ENCODE peak calls at places on chromosomes 11 and 22, in four cellular contexts. J is cardiac muscle cell, A is pancreas, F is brain microvascular endothelial cell. S is an unnamed sample.

GRCh38 chr11:47917643-47918369 is 62.6 kb upstream of the PTPRJ start:
- DNase-seq in A (peak; percentile 86), J (peak; percentile 100), F (peak; percentile 59), S (peak; percentile 75)

GRCh38 chr11:123561046-123561781 is 93.2 kb downstream of the SCN3B start:
- DNase-seq in A (no peak), J (peak; percentile 56), F (peak; percentile 32), S (peak; percentile 35)

GRCh38 chr22:48152154-48152775 is 1389.8 kb downstream of the TBC1D22A start:
- DNase-seq in F (no peak), A (no peak), J (no peak), S (no peak)

GRCh38 chr22:49040754-49041467 is 786.8 kb downstream of the BRD1 start:
- DNase-seq in J (no peak), F (no peak), A (no peak), S (no peak)

GRCh38 chr11:103091024-103091423 is 936 bp downstream of the DCUN1D5 start:
- DNase-seq in A (no peak), J (peak; percentile 23), F (no peak), S (no peak)

GRCh38 chr11:95625164-95626017 is 164.2 kb downstream of the FAM76B start:
- DNase-seq in A (no peak), J (no peak), F (no peak), S (no peak)

GRCh38 chr11:13009921-13010736 is 1.0 kb downstream of the RASSF10 start:
- DNase-seq in J (peak; percentile 43), F (no peak), A (peak; percentile 75), S (peak; percentile 56)

GRCh38 chr11:17906436-17906835 is 106.4 kb downstream of the SERGEF start:
- DNase-seq in A (peak; percentile 32), J (no peak), F (no peak), S (no peak)

GRCh38 chr11:9498457-9499078 is 37.8 kb downstream of the ZNF143 start:
- DNase-seq in J (no peak), A (no peak), F (no peak), S (no peak)

GRCh38 chr11:5369793-5370192 is 13.8 kb upstream of the OR51M1 start:
- DNase-seq in J (peak; percentile 38), F (peak; percentile 75), A (no peak), S (no peak)

GRCh38 chr11:69406060-69406459 is 75.4 kb upstream of the LINC01488 start:
- DNase-seq in F (no peak), A (no peak), J (no peak), S (no peak)

GRCh38 chr22:29269230-29269604 is 1.1 kb downstream of the EWSR1 start:
- DNase-seq in A (no peak), J (peak; percentile 25), F (no peak), S (no peak)

GRCh38 chr11:117058761-117059233 is 39.4 kb downstream of the SIK3 start:
- DNase-seq in J (peak; percentile 69), F (peak; percentile 15), A (no peak), S (no peak)

GRCh38 chr22:26395926-26396325 is 33.1 kb upstream of the ASPHD2 start:
- DNase-seq in J (no peak), F (no peak), A (no peak), S (no peak)

DNA sequence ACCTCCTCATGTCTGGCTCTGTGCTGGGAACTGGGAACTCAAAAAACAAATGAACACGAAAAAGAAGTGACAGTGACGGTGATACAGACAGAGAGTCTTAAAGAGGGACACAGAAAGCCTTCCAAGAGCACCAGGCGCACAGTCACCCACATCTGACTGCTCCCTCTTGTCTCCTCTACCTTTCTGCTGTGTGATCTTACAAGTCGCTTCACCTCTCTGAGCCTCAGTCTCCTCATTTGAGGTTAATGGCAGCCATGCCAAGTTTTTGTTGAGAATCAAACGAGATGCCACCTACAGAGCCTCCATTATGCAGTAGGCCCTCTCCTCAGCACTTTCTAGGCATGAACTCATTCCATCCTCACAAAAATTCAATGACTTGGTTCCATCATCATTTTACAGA is 3.7 kb downstream of the LRRC32 start:
- DNase-seq in A (no peak), J (no peak), F (no peak), S (no peak)
- H3K4me3 ChIP-seq in A (peak overlapping the region; percentile 25), J (no peak overlapping the region), F (no peak overlapping the region), S (peak overlapping the region; percentile 66)

GRCh38 chr11:85028329-85029101 is 598.6 kb downstream of the DLG2 start:
- DNase-seq in A (peak; percentile 50), J (no peak), F (no peak), S (no peak)

GRCh38 chr11:85027346-85027745 is 599.8 kb downstream of the DLG2 start:
- DNase-seq in J (no peak), A (peak; percentile 37), F (no peak), S (no peak)

DNA sequence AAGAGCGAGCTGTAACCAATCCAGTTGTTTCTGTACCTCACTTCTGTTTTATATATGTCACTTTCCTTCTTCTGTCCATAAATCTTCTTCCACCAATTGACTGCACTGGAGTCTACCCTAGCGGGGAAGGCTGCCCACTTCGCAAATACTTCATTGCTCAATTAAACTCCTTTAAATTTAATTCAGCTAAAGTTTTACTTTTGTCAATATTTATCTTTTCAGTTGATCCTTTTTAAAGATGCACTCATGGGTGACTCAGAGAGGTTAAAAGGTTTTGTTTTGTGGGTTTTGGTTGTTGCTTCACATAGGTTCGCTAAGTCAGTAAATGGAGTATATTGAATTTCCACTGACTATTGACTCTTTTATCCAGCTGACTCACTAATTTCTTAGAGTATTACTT is 597.2 kb downstream of the DLG2 start:
- DNase-seq in F (peak; percentile 28), A (no peak), J (no peak), S (no peak)
- H3K27ac ChIP-seq in F (no peak overlapping the region), A (no peak overlapping the region), J (no peak overlapping the region), S (no peak overlapping the region)

GRCh38 chr11:1947592-1948237 is 583 bp downstream of the MRPL23 start:
- DNase-seq in F (no peak), A (no peak), J (no peak), S (no peak)

GRCh38 chr11:1949922-1950321 is 2.8 kb downstream of the MRPL23 start:
- DNase-seq in J (no peak), A (no peak), F (no peak), S (no peak)

GRCh38 chr11:1949302-1949701 is 2.2 kb downstream of the MRPL23 start:
- DNase-seq in F (no peak), J (no peak), A (peak; percentile 28), S (peak; percentile 44)

GRCh38 chr11:1946812-1947480 is at the start of gene MRPL23:
- DNase-seq in F (no peak), J (no peak), A (no peak), S (peak; percentile 14)

GRCh38 chr11:1948389-1948788 is 1.3 kb downstream of the MRPL23 start:
- DNase-seq in A (no peak), F (no peak), J (no peak), S (no peak)
- H3K27me3 ChIP-seq in A (no peaks in the 10 kb centered on the region), F (no peaks in the 10 kb centered on the region), J (no peaks in the 10 kb centered on the region), S (no peaks in the 10 kb centered on the region)

DNA sequence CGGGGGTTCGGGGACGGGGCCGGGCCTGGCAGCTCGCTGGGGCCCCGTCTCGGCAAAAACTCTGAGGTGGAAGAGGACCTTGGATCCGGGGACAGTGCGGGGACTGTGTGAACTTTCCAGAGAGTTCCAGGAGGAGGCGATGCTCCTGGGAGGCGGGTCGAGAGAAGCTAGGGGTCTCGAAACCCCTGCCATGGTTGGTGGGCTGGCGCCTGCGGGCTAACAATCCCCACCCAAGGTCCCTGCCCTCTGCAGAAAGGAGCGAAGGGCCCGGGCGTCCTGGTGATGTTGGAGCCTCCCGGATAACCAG is 4.7 kb upstream of the GRK2 start:
- DNase-seq in J (no peak), A (no peak), F (no peak), S (no peak)
- H3K4me3 ChIP-seq in J (peak overlapping the region; percentile 22), A (peak overlapping the region; percentile 30), F (peak overlapping the region; percentile 46), S (peak overlapping the region; percentile 55)

GRCh38 chr22:35380013-35380412 is 883 bp upstream of the HMOX1 start:
- DNase-seq in J (no peak), A (no peak), F (no peak), S (no peak)
- H3K27ac ChIP-seq in J (no peak overlapping the region), A (no peak overlapping the region), F (no peak overlapping the region), S (peak overlapping the region; percentile 80)

GRCh38 chr11:128902515-128903066 is 11.4 kb downstream of the KCNJ5 start:
- DNase-seq in F (peak; percentile 67), A (no peak), J (no peak), S (no peak)
- H3K27me3 ChIP-seq in F (no peaks in the 10 kb centered on the region), A (no peaks in the 10 kb centered on the region), J (peaks cover 2% of the 10 kb centered on the region), S (peaks cover 14% of the 10 kb centered on the region)

DNA sequence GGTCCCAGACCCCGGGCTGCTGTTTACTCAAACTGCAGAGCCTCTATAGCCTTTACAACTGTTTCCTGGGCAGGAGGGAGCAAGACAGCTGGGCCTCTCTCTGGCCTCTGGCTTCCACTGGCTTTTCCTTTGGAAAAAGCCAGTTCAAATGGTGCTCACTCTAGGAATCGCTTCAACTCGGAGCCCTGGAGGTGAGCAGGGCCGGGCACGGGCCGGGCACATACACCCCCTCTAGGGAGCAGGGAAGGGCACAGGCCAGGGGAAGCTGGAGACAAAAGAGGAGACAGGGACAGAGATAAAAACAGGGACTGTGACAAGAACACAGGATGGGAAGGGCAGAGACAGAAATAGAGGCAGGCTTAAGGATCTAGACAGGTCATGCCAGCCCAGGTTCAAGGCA is 839 bp downstream of the IRAG1 start:
- DNase-seq in A (no peak), J (no peak), F (no peak), S (no peak)
- H3K4me3 ChIP-seq in A (peak overlapping the region; percentile 7), J (no peak overlapping the region), F (no peak overlapping the region), S (peak overlapping the region; percentile 55)

GRCh38 chr11:126951465-126951864 is 49.1 kb downstream of the KIRREL3 start:
- DNase-seq in F (no peak), J (no peak), A (no peak), S (no peak)

GRCh38 chr11:126949066-126949945 is 51.3 kb downstream of the KIRREL3 start:
- DNase-seq in A (no peak), J (no peak), F (peak; percentile 34), S (no peak)

GRCh38 chr11:126945319-126945718 is 55.3 kb downstream of the KIRREL3 start:
- DNase-seq in J (no peak), F (no peak), A (no peak), S (no peak)

GRCh38 chr11:126943319-126943718 is 57.3 kb downstream of the KIRREL3 start:
- DNase-seq in A (no peak), J (no peak), F (no peak), S (no peak)

GRCh38 chr11:126948563-126948962 is 52.0 kb downstream of the KIRREL3 start:
- DNase-seq in J (no peak), F (no peak), A (no peak), S (no peak)
- H3K27ac ChIP-seq in J (no peak overlapping the region), F (no peak overlapping the region), A (no peak overlapping the region), S (no peak overlapping the region)

GRCh38 chr11:115523727-115524399 is 19.6 kb upstream of the CADM1 start:
- DNase-seq in F (no peak), J (no peak), A (no peak), S (no peak)
- H3K27me3 ChIP-seq in F (no peaks in the 10 kb centered on the region), J (no peaks in the 10 kb centered on the region), A (no peaks in the 10 kb centered on the region), S (no peaks in the 10 kb centered on the region)

DNA sequence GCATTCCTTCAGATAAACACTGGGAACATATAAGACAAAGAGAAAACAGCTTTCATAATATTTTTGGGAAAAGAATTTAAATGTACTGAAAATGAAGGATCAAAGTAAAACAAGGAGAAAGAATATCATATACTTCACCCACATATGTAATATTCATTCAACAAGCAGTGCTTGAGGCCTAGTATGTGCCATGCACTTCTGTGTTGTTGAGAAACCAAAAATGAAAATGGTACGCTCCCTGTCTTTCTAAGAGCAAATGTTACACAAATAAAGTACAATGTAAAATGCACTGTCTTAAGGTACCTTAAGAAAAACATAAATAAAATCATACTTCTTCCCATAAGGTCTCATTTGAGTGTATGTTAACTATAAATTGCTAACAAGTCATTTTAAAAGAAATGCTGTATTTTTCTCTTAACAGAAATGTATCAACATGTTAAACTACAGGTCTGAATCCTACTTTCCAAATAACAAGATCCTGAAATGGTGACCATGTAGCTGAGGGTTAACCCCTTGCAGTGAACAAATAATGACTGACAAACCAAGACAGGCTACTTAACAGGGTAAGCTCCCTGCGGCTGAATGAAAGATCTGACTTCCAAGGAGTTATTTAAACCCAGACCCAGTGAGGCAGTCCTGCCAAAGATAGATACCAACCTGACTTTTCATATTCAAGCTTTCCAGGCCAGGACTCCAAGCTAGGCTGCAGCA is 377.6 kb downstream of the DCDC1 start:
- DNase-seq in A (no peak), F (no peak), J (no peak), S (no peak)
- H3K4me3 ChIP-seq in A (no peak overlapping the region), F (no peak overlapping the region), J (no peak overlapping the region), S (no peak overlapping the region)